ENCODE peak calls at places on chromosomes 13 and 19, in five cellular contexts. P is IMR-90, H is K562, E is A549, O is HepG2. U is an unnamed sample.

GRCh38 chr19:51743405-51743804 is 8.3 kb downstream of the FPR1 start:
- DNase-seq in E (no peak), H (no peak), P (no peak), O (no peak), U (no peak)

GRCh38 chr13:25584975-25585374 is 213.2 kb downstream of the ATP8A2 start:
- DNase-seq in O (no peak), H (peak; percentile 1), E (no peak), P (no peak), U (no peak)

GRCh38 chr19:13026478-13026999 is 31.3 kb downstream of the NFIX start:
- DNase-seq in O (peak; percentile 96), H (no peak), E (peak; percentile 39), P (peak; percentile 57), U (no peak)

GRCh38 chr13:78241278-78241919 is 322.8 kb upstream of the EDNRB start:
- DNase-seq in P (peak; percentile 11), H (peak; percentile 13), O (peak; percentile 27), E (peak; percentile 20), U (peak; percentile 17)

GRCh38 chr19:40443930-40444180 is 280 bp downstream of the SERTAD3 start:
- DNase-seq in O (no peak), H (no peak), P (no peak), E (no peak), U (no peak)

GRCh38 chr13:64158910-64159309 is 2743.3 kb upstream of the PCDH20 start:
- DNase-seq in E (no peak), P (peak; percentile 41), O (no peak), H (peak; percentile 0), U (no peak)

GRCh38 chr19:18167975-18168645 is 5.5 kb upstream of the IFI30 start:
- DNase-seq in H (peak; percentile 67), O (no peak), E (no peak), P (peak; percentile 16), U (no peak)

GRCh38 chr13:59790626-59791025 is 373.1 kb downstream of the DIAPH3 start:
- DNase-seq in O (no peak), P (peak; percentile 11), H (no peak), E (no peak), U (no peak)

GRCh38 chr19:55502197-55502952 is 14.1 kb downstream of the SSC5D start:
- DNase-seq in E (no peak), P (no peak), O (no peak), H (no peak), U (no peak)

GRCh38 chr19:2646866-2647535 is 55.5 kb downstream of the GNG7 start:
- DNase-seq in O (no peak), H (no peak), P (no peak), E (no peak), U (no peak)

GRCh38 chr13:113930711-113931637 is 42.9 kb downstream of the C13orf46 start:
- DNase-seq in P (no peak), H (no peak), O (no peak), E (no peak), U (no peak)

GRCh38 chr19:56217039-56217949 is 15.2 kb downstream of the ZSCAN5C start:
- DNase-seq in O (no peak), H (no peak), P (peak; percentile 4), E (no peak), U (peak; percentile 79)

GRCh38 chr19:7326105-7326877 is 22.4 kb upstream of the ARHGEF18 start:
- DNase-seq in O (peak; percentile 56), E (peak; percentile 38), P (no peak), H (peak; percentile 69), U (peak; percentile 89)

GRCh38 chr13:33637978-33638743 is 179.8 kb upstream of the RFC3 start:
- DNase-seq in H (no peak), P (peak; percentile 49), O (no peak), E (no peak), U (no peak)

GRCh38 chr19:38877781-38878574 is at the start of gene RINL:
- DNase-seq in H (peak; percentile 61), O (no peak), P (no peak), E (no peak), U (no peak)

GRCh38 chr19:4647676-4648644 is 8.6 kb downstream of the TNFAIP8L1 start:
- DNase-seq in H (no peak), O (no peak), E (no peak), P (no peak), U (no peak)
- TF ChIP-seq MAFK in H (no peak), O (no peak), E (no peak), P (no peak), U (no peak)

GRCh38 chr19:29449371-29449770 is 76.4 kb upstream of the VSTM2B start:
- DNase-seq in E (no peak), P (no peak), H (no peak), O (no peak), U (no peak)

GRCh38 chr19:29448046-29448445 is 77.7 kb upstream of the VSTM2B start:
- DNase-seq in P (no peak), H (no peak), E (no peak), O (no peak), U (no peak)

GRCh38 chr19:29445246-29445645 is 80.5 kb upstream of the VSTM2B start:
- DNase-seq in E (no peak), P (no peak), O (no peak), H (no peak), U (no peak)

GRCh38 chr19:29442910-29443309 is 82.9 kb upstream of the VSTM2B start:
- DNase-seq in H (no peak), E (no peak), O (no peak), P (no peak), U (no peak)

GRCh38 chr19:29446331-29446730 is 79.5 kb upstream of the VSTM2B start:
- DNase-seq in H (no peak), O (no peak), E (no peak), P (no peak), U (peak; percentile 13)
- TF ChIP-seq MAFK in H (no peak), O (no peak), E (no peak), P (no peak), U (no peak)

DNA sequence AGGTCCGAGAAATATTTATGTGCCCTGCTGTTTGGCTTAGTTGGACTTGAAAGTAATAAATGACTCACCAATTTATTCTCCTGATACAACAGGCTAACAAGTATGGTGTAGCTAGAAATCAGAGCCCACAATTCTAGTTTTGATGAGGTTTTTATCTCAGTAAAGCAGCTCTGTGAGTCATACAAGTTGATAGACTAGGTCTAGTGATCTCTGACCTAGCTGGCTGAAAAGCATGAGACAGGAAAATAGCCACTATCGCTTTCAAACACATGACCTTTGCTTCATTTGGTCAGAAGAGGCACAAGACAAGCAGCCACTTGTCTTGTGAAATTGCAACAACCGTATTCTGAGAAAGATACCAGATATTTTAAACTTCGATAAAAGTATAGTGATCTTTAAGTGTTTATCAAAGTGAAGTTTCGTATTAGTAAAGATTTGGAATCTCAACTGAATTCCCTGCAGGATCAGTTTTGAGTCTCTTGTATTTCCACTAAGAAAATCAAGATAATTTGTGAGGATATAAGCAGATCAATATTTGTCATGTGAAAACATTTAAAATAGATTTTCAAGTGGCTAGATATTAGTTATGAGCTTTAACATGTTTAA is 126.7 kb downstream of the MAB21L1 start:
- DNase-seq in P (no peak), H (no peak), O (peak; percentile 92), E (peak; percentile 22), U (no peak)
- TF ChIP-seq MAFK in P (no peak), H (no peak), O (no peak), E (no peak), U (no peak)

GRCh38 chr13:40927929-40928328 is 91.2 kb downstream of the ELF1 start:
- DNase-seq in P (no peak), O (no peak), E (no peak), H (no peak), U (no peak)

GRCh38 chr13:40932252-40932651 is 86.9 kb downstream of the ELF1 start:
- DNase-seq in H (no peak), P (no peak), O (no peak), E (no peak), U (no peak)

GRCh38 chr13:40928980-40929379 is 90.1 kb downstream of the ELF1 start:
- DNase-seq in E (no peak), P (no peak), H (no peak), O (no peak), U (no peak)

GRCh38 chr13:40933508-40933907 is 85.6 kb downstream of the ELF1 start:
- DNase-seq in P (no peak), E (no peak), H (no peak), O (no peak), U (no peak)
- TF ChIP-seq MAFK in P (no peak), E (no peak), H (no peak), O (no peak), U (no peak)

DNA sequence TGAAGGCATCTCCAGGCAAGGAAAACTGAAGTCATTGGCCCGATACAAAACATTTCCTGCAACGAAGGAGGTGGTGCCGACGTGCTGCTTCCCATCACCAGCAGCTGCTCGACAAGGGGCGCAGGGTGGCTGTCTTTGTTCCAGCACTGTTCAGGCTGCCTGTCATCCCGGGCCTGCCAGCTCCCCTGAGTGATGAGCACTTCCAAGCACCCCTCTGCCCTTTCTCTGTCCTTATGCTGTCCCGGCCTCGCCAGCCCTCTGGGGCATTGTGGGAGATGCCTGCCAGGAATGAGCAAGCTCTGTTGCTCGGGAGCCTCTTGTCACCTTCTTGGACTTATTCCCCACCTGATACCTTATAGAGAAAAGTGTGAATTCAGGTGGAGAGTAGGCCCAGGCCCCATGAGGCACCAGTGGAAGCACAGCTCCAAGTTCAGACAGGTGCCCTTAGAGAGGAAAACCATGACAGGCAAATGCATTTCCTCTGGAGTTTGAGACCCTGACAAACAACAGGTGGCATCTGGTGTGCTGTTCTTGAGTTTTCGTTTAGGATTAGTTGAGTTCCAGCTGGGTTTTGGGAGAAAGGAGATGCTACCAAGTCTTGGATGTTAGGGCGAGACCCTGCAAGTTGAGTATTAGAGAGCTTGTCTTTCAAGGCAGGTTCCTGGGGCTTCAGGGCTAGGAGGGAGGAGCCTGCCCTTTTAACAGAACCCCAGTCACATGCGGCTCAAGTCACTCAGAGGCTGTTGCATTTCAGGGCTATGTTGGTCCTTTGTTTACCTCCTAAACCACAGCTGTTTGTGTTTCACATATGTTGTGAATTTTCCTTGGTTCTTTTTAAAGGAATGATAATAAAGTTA is 21.4 kb downstream of the BBC3 start:
- DNase-seq in O (no peak), P (peak; percentile 76), H (no peak), E (no peak), U (no peak)
- TF ChIP-seq MAFK in O (no peak), P (no peak), H (no peak), E (no peak), U (no peak)

GRCh38 chr13:49652691-49653305 is 24.5 kb downstream of the ARL11 start:
- DNase-seq in P (peak; percentile 10), H (peak; percentile 64), E (peak; percentile 52), O (peak; percentile 70), U (peak; percentile 52)
- TF ChIP-seq MAFK in P (no peak), H (no peak), E (no peak), O (no peak), U (no peak)

DNA sequence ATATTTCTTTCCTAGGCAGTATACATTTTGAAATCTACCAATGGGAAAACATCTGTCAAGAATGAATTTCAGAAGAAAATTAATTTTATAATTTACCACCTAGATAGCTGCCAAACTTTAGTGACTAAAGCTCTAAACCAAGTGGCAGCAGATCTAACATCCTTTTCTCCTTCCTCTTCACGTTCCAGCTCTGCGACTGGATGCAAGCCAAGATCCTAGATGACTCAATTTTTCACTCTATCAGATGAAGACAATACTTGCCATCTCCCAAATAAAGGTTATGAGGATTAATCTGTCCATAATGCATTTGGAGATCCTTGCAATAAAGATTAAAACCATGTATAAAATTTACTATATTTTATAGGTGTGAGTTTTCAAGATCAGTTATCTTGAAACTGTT is 66.7 kb upstream of the MIR17HG start:
- DNase-seq in E (no peak), H (peak; percentile 25), O (no peak), P (no peak), U (no peak)
- TF ChIP-seq MAFK in E (no peak), H (no peak), O (no peak), P (no peak), U (no peak)

GRCh38 chr19:48510421-48511268 is 990 bp downstream of the LMTK3 start:
- DNase-seq in O (no peak), P (peak; percentile 39), E (peak; percentile 77), H (peak; percentile 77), U (no peak)
- TF ChIP-seq MAFK in O (no peak), P (no peak), E (no peak), H (no peak), U (no peak)

U was measured in H1.